ENCODE peak calls at places on chromosomes 6 and 20, in six cellular contexts. One of them, this sample, is unnamed.
A peak's percentile ranks its signal among the peaks of the same experiment; 100 is the strongest.

GRCh38 chr6:88492824-88493223 is 326.7 kb upstream of the CNR1 start:
- DNase-seq in heart right ventricle: no peak
- DNase-seq in neuronal stem cell: no peak
- DNase-seq in fibroblast of pulmonary artery: peak; percentile 63
- DNase-seq in GM23338: peak; percentile 53
- DNase-seq in right atrium auricular region: no peak
- DNase-seq in this sample: no peak

GRCh38 chr6:143238306-143238705 is 177.6 kb downstream of the AIG1 start:
- DNase-seq in heart right ventricle: no peak
- DNase-seq in neuronal stem cell: no peak
- DNase-seq in fibroblast of pulmonary artery: no peak
- DNase-seq in GM23338: no peak
- DNase-seq in right atrium auricular region: no peak
- DNase-seq in this sample: no peak

GRCh38 chr6:138115191-138115590 is 8.0 kb upstream of the PERP start:
- DNase-seq in heart right ventricle: no peak
- DNase-seq in neuronal stem cell: no peak
- DNase-seq in fibroblast of pulmonary artery: no peak
- DNase-seq in GM23338: no peak
- DNase-seq in right atrium auricular region: no peak
- DNase-seq in this sample: no peak

GRCh38 chr6:165814669-165815068 is 151.6 kb upstream of the PDE10A start:
- DNase-seq in heart right ventricle: no peak
- DNase-seq in neuronal stem cell: no peak
- DNase-seq in fibroblast of pulmonary artery: no peak
- DNase-seq in GM23338: no peak
- DNase-seq in right atrium auricular region: no peak
- DNase-seq in this sample: no peak

GRCh38 chr6:18579869-18580268 is 192.7 kb downstream of the RNF144B start:
- DNase-seq in heart right ventricle: no peak
- DNase-seq in neuronal stem cell: no peak
- DNase-seq in fibroblast of pulmonary artery: no peak
- DNase-seq in GM23338: no peak
- DNase-seq in right atrium auricular region: no peak
- DNase-seq in this sample: no peak

GRCh38 chr6:91480397-91480796 is 893.5 kb upstream of the MAP3K7 start:
- DNase-seq in heart right ventricle: no peak
- DNase-seq in neuronal stem cell: no peak
- DNase-seq in fibroblast of pulmonary artery: no peak
- DNase-seq in GM23338: no peak
- DNase-seq in right atrium auricular region: no peak
- DNase-seq in this sample: no peak

GRCh38 chr20:36405255-36405654 is 99.1 kb downstream of the DLGAP4 start:
- DNase-seq in heart right ventricle: no peak
- DNase-seq in neuronal stem cell: no peak
- DNase-seq in fibroblast of pulmonary artery: peak; percentile 24
- DNase-seq in GM23338: no peak
- DNase-seq in right atrium auricular region: no peak
- DNase-seq in this sample: no peak

GRCh38 chr20:45229264-45230056 is 8.3 kb downstream of the SEMG2 start:
- DNase-seq in heart right ventricle: peak; percentile 13
- DNase-seq in neuronal stem cell: no peak
- DNase-seq in fibroblast of pulmonary artery: peak; percentile 7
- DNase-seq in GM23338: peak; percentile 91
- DNase-seq in right atrium auricular region: no peak
- DNase-seq in this sample: no peak

GRCh38 chr6:104771258-104771832 is 88.4 kb downstream of the HACE1 start:
- DNase-seq in heart right ventricle: no peak
- DNase-seq in neuronal stem cell: peak; percentile 2
- DNase-seq in fibroblast of pulmonary artery: peak; percentile 73
- DNase-seq in GM23338: peak; percentile 41
- DNase-seq in right atrium auricular region: no peak
- DNase-seq in this sample: no peak

GRCh38 chr6:156731436-156731835 is 45.7 kb upstream of the ARID1B start:
- DNase-seq in heart right ventricle: no peak
- DNase-seq in neuronal stem cell: no peak
- DNase-seq in fibroblast of pulmonary artery: peak; percentile 31
- DNase-seq in GM23338: no peak
- DNase-seq in right atrium auricular region: no peak
- DNase-seq in this sample: no peak

GRCh38 chr6:70282906-70283461 is 19.9 kb downstream of the COL9A1 start:
- DNase-seq in heart right ventricle: no peak
- DNase-seq in neuronal stem cell: peak; percentile 49
- DNase-seq in fibroblast of pulmonary artery: no peak
- DNase-seq in GM23338: peak; percentile 84
- DNase-seq in right atrium auricular region: no peak
- DNase-seq in this sample: peak; percentile 43
- H3K4me3 ChIP-seq in heart right ventricle: peak overlapping the region; percentile 40
- H3K4me3 ChIP-seq in neuronal stem cell: peak overlapping the region; percentile 77
- H3K4me3 ChIP-seq in fibroblast of pulmonary artery: no peak overlapping the region
- H3K4me3 ChIP-seq in GM23338: peak overlapping the region; percentile 73
- H3K4me3 ChIP-seq in right atrium auricular region: peak overlapping the region; percentile 31
- H3K4me3 ChIP-seq in this sample: peak overlapping the region; percentile 40

DNA sequence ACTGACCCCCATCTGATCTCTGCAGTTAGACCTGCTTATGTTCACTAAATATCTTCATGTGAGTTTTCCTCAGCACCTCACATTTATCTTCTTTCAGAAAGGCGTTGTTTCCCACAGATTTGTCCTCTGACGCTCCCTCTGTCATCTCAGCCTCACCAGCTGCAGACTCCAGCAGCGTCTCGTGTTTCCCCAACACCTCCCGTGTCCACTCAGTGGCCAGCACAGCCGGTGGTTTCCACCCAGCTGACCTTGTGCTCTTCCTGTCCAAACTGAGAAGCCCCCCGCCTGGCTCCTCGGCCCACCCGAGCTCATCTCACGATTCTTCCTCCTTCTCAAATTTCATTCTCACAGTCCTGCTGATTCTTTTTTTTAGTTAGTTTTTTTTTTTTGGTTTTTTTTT is 12.5 kb downstream of the ERMARD start:
- DNase-seq in heart right ventricle: no peak
- DNase-seq in neuronal stem cell: no peak
- DNase-seq in fibroblast of pulmonary artery: no peak
- DNase-seq in GM23338: no peak
- DNase-seq in right atrium auricular region: no peak
- DNase-seq in this sample: no peak
- H3K4me3 ChIP-seq in heart right ventricle: no peak overlapping the region
- H3K4me3 ChIP-seq in neuronal stem cell: no peak overlapping the region
- H3K4me3 ChIP-seq in fibroblast of pulmonary artery: no peak overlapping the region
- H3K4me3 ChIP-seq in GM23338: no peak overlapping the region
- H3K4me3 ChIP-seq in right atrium auricular region: no peak overlapping the region
- H3K4me3 ChIP-seq in this sample: no peak overlapping the region

DNA sequence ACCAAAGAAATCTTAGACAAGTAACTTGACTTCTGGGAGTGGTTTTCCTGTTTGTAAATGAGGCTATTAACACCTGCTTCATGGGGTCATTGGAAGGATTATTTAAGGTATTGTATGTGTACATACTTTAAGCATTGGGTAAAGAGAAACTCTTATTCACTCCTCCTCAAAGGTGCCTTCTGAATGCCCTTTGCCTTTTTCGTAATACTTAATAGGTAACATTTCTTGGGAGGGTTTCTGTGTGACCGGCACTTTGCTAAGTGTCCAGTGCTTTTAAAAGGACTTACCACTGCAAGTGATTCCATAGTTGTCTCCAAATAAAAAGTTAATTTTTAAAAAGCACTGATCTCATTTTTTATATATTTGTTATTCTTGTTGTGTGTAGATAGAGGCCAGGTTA is 52.6 kb downstream of the RALY start:
- DNase-seq in heart right ventricle: no peak
- DNase-seq in neuronal stem cell: no peak
- DNase-seq in fibroblast of pulmonary artery: no peak
- DNase-seq in GM23338: no peak
- DNase-seq in right atrium auricular region: no peak
- DNase-seq in this sample: no peak
- H3K4me3 ChIP-seq in heart right ventricle: no peak overlapping the region
- H3K4me3 ChIP-seq in neuronal stem cell: no peak overlapping the region
- H3K4me3 ChIP-seq in fibroblast of pulmonary artery: no peak overlapping the region
- H3K4me3 ChIP-seq in GM23338: no peak overlapping the region
- H3K4me3 ChIP-seq in right atrium auricular region: no peak overlapping the region
- H3K4me3 ChIP-seq in this sample: no peak overlapping the region

GRCh38 chr6:46011241-46012085 is 4.2 kb downstream of the CLIC5 start:
- DNase-seq in heart right ventricle: no peak
- DNase-seq in neuronal stem cell: no peak
- DNase-seq in fibroblast of pulmonary artery: no peak
- DNase-seq in GM23338: no peak
- DNase-seq in right atrium auricular region: no peak
- DNase-seq in this sample: no peak
- H3K4me3 ChIP-seq in heart right ventricle: peak overlapping the region; percentile 85
- H3K4me3 ChIP-seq in neuronal stem cell: no peak overlapping the region
- H3K4me3 ChIP-seq in fibroblast of pulmonary artery: no peak overlapping the region
- H3K4me3 ChIP-seq in GM23338: no peak overlapping the region
- H3K4me3 ChIP-seq in right atrium auricular region: no peak overlapping the region
- H3K4me3 ChIP-seq in this sample: no peak overlapping the region

DNA sequence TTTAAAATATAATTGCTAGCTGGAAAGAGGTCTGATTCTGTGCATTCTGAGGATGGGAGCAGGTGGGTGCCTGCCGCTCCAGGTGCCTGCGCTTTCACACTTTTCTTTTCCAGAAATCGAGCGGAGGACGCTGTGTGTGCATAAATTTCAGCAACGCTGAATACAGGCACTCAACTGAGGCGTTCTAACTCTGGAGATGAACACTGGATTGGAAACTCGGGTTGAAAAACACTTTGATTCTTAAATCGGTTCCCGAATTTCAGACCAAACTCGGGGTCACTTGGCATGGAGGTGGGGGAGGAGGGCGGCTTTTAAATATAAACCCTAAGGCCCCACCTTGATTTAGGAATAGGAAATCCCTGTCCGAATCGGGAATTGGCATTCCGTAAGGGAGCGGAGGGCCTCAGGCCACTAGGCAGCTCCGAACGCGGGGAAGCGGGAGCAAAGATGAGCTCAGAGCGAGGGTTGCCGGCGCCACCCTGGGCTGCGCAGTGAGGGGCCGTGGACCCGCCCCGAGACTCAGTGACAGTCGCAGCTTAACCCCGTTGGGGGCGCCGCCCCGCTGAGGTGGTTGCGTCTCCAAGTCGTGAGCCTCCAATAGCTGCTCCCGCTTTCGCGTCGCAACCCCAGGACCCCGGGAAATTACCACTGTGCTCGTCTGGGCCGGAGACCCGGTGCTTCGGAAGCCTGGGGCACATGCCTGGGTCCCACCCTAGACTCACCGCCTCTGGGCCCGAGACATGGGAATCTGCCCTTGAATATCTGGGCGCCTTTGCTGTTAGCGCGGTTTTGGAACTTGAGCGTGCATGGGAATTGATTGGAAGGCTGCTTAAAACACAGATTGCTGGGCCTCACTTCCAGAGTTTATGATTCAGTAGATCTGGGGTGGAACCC is 4.5 kb upstream of the SIM1 start:
- DNase-seq in heart right ventricle: no peak
- DNase-seq in neuronal stem cell: no peak
- DNase-seq in fibroblast of pulmonary artery: no peak
- DNase-seq in GM23338: peak; percentile 61
- DNase-seq in right atrium auricular region: no peak
- DNase-seq in this sample: no peak
- H3K4me3 ChIP-seq in heart right ventricle: no peak overlapping the region
- H3K4me3 ChIP-seq in neuronal stem cell: no peak overlapping the region
- H3K4me3 ChIP-seq in fibroblast of pulmonary artery: no peak overlapping the region
- H3K4me3 ChIP-seq in GM23338: peak overlapping the region; percentile 52
- H3K4me3 ChIP-seq in right atrium auricular region: no peak overlapping the region
- H3K4me3 ChIP-seq in this sample: no peak overlapping the region

DNA sequence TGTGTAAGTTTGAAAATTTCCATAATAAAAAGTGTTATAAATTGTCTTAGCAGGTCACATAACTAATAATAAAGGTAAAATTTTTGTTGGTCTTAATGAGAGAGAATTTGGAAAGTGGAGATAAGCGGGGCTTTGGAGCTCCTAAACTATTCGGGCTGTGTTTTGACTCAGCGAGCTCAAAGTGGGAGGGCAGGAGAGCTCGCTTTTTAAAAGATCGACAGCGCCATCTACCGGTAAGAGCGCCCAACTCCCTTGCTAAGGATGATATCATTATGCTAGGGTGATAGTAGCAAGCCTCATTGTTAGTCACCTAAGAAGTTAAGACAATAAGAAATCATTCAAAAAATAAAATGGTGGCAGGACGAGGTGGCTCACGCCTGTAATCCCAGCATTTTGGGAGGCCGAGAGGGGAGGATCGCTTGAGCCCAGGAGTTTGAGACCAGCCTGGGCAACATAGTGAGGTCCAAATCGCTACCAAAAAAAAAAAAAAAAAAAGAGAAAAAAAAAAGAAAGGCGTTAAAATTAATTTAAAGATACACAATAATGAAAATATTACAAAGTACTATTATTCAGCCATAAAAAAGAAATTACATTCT is 24.8 kb downstream of the C6orf15 start:
- DNase-seq in heart right ventricle: peak; percentile 83
- DNase-seq in neuronal stem cell: peak; percentile 90
- DNase-seq in fibroblast of pulmonary artery: peak; percentile 90
- DNase-seq in GM23338: peak; percentile 97
- DNase-seq in right atrium auricular region: peak; percentile 87
- DNase-seq in this sample: no peak
- H3K4me3 ChIP-seq in heart right ventricle: no peak overlapping the region
- H3K4me3 ChIP-seq in neuronal stem cell: no peak overlapping the region
- H3K4me3 ChIP-seq in fibroblast of pulmonary artery: no peak overlapping the region
- H3K4me3 ChIP-seq in GM23338: no peak overlapping the region
- H3K4me3 ChIP-seq in right atrium auricular region: no peak overlapping the region
- H3K4me3 ChIP-seq in this sample: no peak overlapping the region

DNA sequence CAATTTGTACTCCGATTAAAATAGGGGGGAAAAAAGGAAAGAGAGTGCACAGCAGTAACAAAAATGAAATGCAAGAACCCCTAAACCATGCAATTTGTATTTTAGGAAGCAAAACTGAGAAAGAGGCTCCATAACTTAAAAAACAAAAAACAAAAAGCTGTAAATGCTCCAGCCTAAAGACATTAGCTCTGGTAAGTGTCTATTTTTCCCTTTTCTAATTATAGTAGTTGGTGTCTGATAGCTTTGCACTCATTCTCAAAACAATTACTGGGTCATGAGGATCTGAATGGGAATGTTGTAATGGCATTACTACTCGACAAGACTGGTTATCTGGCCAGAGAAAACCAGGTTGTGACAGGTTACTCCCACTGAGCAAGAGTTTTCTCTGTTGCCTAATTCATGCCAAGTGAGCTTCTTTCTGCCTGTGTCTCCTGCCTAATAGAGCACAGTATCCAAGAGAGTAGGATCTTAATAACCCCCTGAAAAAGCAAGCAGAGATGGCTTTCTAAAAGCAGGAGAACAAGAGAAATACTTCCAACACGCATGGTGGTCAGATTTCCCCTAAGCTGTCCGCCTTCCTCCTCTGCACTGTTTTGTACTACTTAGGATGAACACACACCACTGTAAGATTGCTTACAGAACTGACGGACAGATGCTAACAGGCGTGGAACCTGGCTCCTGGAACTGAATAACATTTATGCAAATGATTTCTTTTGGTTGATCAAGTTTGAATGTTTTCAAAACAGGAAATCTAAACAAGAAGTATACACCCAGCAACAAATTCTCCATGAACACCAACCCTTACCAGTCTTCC is 86.4 kb downstream of the FKBP5 start:
- DNase-seq in heart right ventricle: no peak
- DNase-seq in neuronal stem cell: no peak
- DNase-seq in fibroblast of pulmonary artery: peak; percentile 82
- DNase-seq in GM23338: no peak
- DNase-seq in right atrium auricular region: no peak
- DNase-seq in this sample: no peak
- H3K4me3 ChIP-seq in heart right ventricle: peak overlapping the region; percentile 27
- H3K4me3 ChIP-seq in neuronal stem cell: no peak overlapping the region
- H3K4me3 ChIP-seq in fibroblast of pulmonary artery: peak overlapping the region; percentile 7
- H3K4me3 ChIP-seq in GM23338: no peak overlapping the region
- H3K4me3 ChIP-seq in right atrium auricular region: no peak overlapping the region
- H3K4me3 ChIP-seq in this sample: no peak overlapping the region

This sample was measured in iPS DF 6.9.